ENCODE peak calls at places on chromosomes 5 and 9, in four cellular contexts. One of them, this sample, is unnamed.
A peak's percentile ranks its signal among the peaks of the same experiment; 100 is the strongest.

GRCh38 chr5:96942078-96942477 is 6.2 kb downstream of the LNPEP start:
- DNase-seq in CD4-positive, CD25-positive, alpha-beta regulatory T cell: no peak
- DNase-seq in NT2/D1: no peak
- DNase-seq in testis: no peak
- DNase-seq in this sample: no peak

GRCh38 chr9:17116400-17116837 is 18.4 kb upstream of the CNTLN start:
- DNase-seq in CD4-positive, CD25-positive, alpha-beta regulatory T cell: no peak
- DNase-seq in NT2/D1: peak; percentile 6
- DNase-seq in testis: no peak
- DNase-seq in this sample: no peak

GRCh38 chr5:2738700-2739359 is 12.6 kb downstream of the IRX2 start:
- DNase-seq in CD4-positive, CD25-positive, alpha-beta regulatory T cell: no peak
- DNase-seq in NT2/D1: no peak
- DNase-seq in testis: no peak
- DNase-seq in this sample: no peak

GRCh38 chr9:78622131-78622530 is 325.2 kb downstream of the PSAT1 start:
- DNase-seq in CD4-positive, CD25-positive, alpha-beta regulatory T cell: no peak
- DNase-seq in NT2/D1: no peak
- DNase-seq in testis: no peak
- DNase-seq in this sample: no peak

GRCh38 chr5:148666353-148666752 is 12.0 kb upstream of the HTR4 start:
- DNase-seq in CD4-positive, CD25-positive, alpha-beta regulatory T cell: no peak
- DNase-seq in NT2/D1: no peak
- DNase-seq in testis: no peak
- DNase-seq in this sample: no peak

GRCh38 chr5:123543438-123543837 is 31.5 kb downstream of the CSNK1G3 start:
- DNase-seq in CD4-positive, CD25-positive, alpha-beta regulatory T cell: no peak
- DNase-seq in NT2/D1: no peak
- DNase-seq in testis: no peak
- DNase-seq in this sample: no peak

GRCh38 chr9:94603259-94603776 is 9.7 kb upstream of the FBP2 start:
- DNase-seq in CD4-positive, CD25-positive, alpha-beta regulatory T cell: peak; percentile 66
- DNase-seq in NT2/D1: peak; percentile 54
- DNase-seq in testis: peak; percentile 81
- DNase-seq in this sample: peak; percentile 8

GRCh38 chr9:128927731-128928411 is 7.1 kb downstream of the PHYHD1 start:
- DNase-seq in CD4-positive, CD25-positive, alpha-beta regulatory T cell: peak; percentile 57
- DNase-seq in NT2/D1: peak; percentile 72
- DNase-seq in testis: peak; percentile 57
- DNase-seq in this sample: peak; percentile 38

GRCh38 chr9:126687868-126688503 is 74.3 kb downstream of the LMX1B start:
- DNase-seq in CD4-positive, CD25-positive, alpha-beta regulatory T cell: no peak
- DNase-seq in NT2/D1: no peak
- DNase-seq in testis: no peak
- DNase-seq in this sample: no peak

GRCh38 chr9:133351908-133352634 is 4.1 kb downstream of the RPL7A start:
- DNase-seq in CD4-positive, CD25-positive, alpha-beta regulatory T cell: peak; percentile 63
- DNase-seq in NT2/D1: peak; percentile 82
- DNase-seq in testis: no peak
- DNase-seq in this sample: no peak

GRCh38 chr5:172235132-172235780 is 41.3 kb downstream of the EFCAB9 start:
- DNase-seq in CD4-positive, CD25-positive, alpha-beta regulatory T cell: no peak
- DNase-seq in NT2/D1: no peak
- DNase-seq in testis: no peak
- DNase-seq in this sample: no peak

GRCh38 chr5:172336666-172337310 is 53.2 kb upstream of the UBTD2 start:
- DNase-seq in CD4-positive, CD25-positive, alpha-beta regulatory T cell: no peak
- DNase-seq in NT2/D1: no peak
- DNase-seq in testis: no peak
- DNase-seq in this sample: no peak

GRCh38 chr5:108148715-108149139 is 233.2 kb downstream of the FBXL17 start:
- DNase-seq in CD4-positive, CD25-positive, alpha-beta regulatory T cell: peak; percentile 13
- DNase-seq in NT2/D1: no peak
- DNase-seq in testis: peak; percentile 16
- DNase-seq in this sample: no peak

GRCh38 chr9:84361645-84362044 is 21.1 kb upstream of the SLC28A3 start:
- DNase-seq in CD4-positive, CD25-positive, alpha-beta regulatory T cell: no peak
- DNase-seq in NT2/D1: no peak
- DNase-seq in testis: no peak
- DNase-seq in this sample: no peak

GRCh38 chr5:39665328-39665727 is 240.5 kb upstream of the DAB2 start:
- DNase-seq in CD4-positive, CD25-positive, alpha-beta regulatory T cell: no peak
- DNase-seq in NT2/D1: no peak
- DNase-seq in testis: no peak
- DNase-seq in this sample: no peak

GRCh38 chr9:127803507-127804352 is 1.0 kb downstream of the FPGS start:
- DNase-seq in CD4-positive, CD25-positive, alpha-beta regulatory T cell: no peak
- DNase-seq in NT2/D1: no peak
- DNase-seq in testis: no peak
- DNase-seq in this sample: no peak

GRCh38 chr5:160641405-160641804 is 210.6 kb downstream of the ATP10B start:
- DNase-seq in CD4-positive, CD25-positive, alpha-beta regulatory T cell: no peak
- DNase-seq in NT2/D1: no peak
- DNase-seq in testis: no peak
- DNase-seq in this sample: no peak

GRCh38 chr9:129881547-129882324 is 46.5 kb downstream of the USP20 start:
- DNase-seq in CD4-positive, CD25-positive, alpha-beta regulatory T cell: no peak
- DNase-seq in NT2/D1: no peak
- DNase-seq in testis: no peak
- DNase-seq in this sample: no peak

GRCh38 chr9:102975246-102975645 is 19.9 kb upstream of the CYLC2 start:
- DNase-seq in CD4-positive, CD25-positive, alpha-beta regulatory T cell: no peak
- DNase-seq in NT2/D1: no peak
- DNase-seq in testis: no peak
- DNase-seq in this sample: no peak

GRCh38 chr9:35107337-35108290 is 4.7 kb upstream of the STOML2 start:
- DNase-seq in CD4-positive, CD25-positive, alpha-beta regulatory T cell: no peak
- DNase-seq in NT2/D1: no peak
- DNase-seq in testis: no peak
- DNase-seq in this sample: no peak

GRCh38 chr5:77168884-77169254 is 41.6 kb upstream of the PDE8B start:
- DNase-seq in CD4-positive, CD25-positive, alpha-beta regulatory T cell: no peak
- DNase-seq in NT2/D1: no peak
- DNase-seq in testis: no peak
- DNase-seq in this sample: no peak

GRCh38 chr5:57231607-57232006 is 57.7 kb downstream of the GPBP1 start:
- DNase-seq in CD4-positive, CD25-positive, alpha-beta regulatory T cell: no peak
- DNase-seq in NT2/D1: no peak
- DNase-seq in testis: no peak
- DNase-seq in this sample: no peak

GRCh38 chr5:99000878-99001277 is 72.1 kb upstream of the CHD1 start:
- DNase-seq in CD4-positive, CD25-positive, alpha-beta regulatory T cell: no peak
- DNase-seq in NT2/D1: no peak
- DNase-seq in testis: no peak
- DNase-seq in this sample: no peak

GRCh38 chr5:160799160-160799559 is 52.9 kb downstream of the ATP10B start:
- DNase-seq in CD4-positive, CD25-positive, alpha-beta regulatory T cell: no peak
- DNase-seq in NT2/D1: no peak
- DNase-seq in testis: no peak
- DNase-seq in this sample: no peak

GRCh38 chr5:178473858-178474257 is 116.3 kb downstream of the COL23A1 start:
- DNase-seq in CD4-positive, CD25-positive, alpha-beta regulatory T cell: no peak
- DNase-seq in NT2/D1: no peak
- DNase-seq in testis: peak; percentile 40
- DNase-seq in this sample: no peak

GRCh38 chr5:42230839-42231238 is 192.4 kb upstream of the GHR start:
- DNase-seq in CD4-positive, CD25-positive, alpha-beta regulatory T cell: no peak
- DNase-seq in NT2/D1: no peak
- DNase-seq in testis: no peak
- DNase-seq in this sample: no peak

GRCh38 chr5:179906294-179906794 is 1.4 kb downstream of the TBC1D9B start:
- DNase-seq in CD4-positive, CD25-positive, alpha-beta regulatory T cell: no peak
- DNase-seq in NT2/D1: no peak
- DNase-seq in testis: peak; percentile 26
- DNase-seq in this sample: no peak

GRCh38 chr9:108478871-108479332 is 376.9 kb downstream of the ACTL7B start:
- DNase-seq in CD4-positive, CD25-positive, alpha-beta regulatory T cell: no peak
- DNase-seq in NT2/D1: no peak
- DNase-seq in testis: no peak
- DNase-seq in this sample: no peak

GRCh38 chr9:16155878-16156277 is 603.0 kb downstream of the CCDC171 start:
- DNase-seq in CD4-positive, CD25-positive, alpha-beta regulatory T cell: no peak
- DNase-seq in NT2/D1: no peak
- DNase-seq in testis: no peak
- DNase-seq in this sample: no peak

GRCh38 chr9:33170464-33171156 is 3.5 kb upstream of the B4GALT1 start:
- DNase-seq in CD4-positive, CD25-positive, alpha-beta regulatory T cell: peak; percentile 67
- DNase-seq in NT2/D1: no peak
- DNase-seq in testis: peak; percentile 75
- DNase-seq in this sample: no peak

GRCh38 chr5:170168002-170168401 is 62.3 kb downstream of the FOXI1 start:
- DNase-seq in CD4-positive, CD25-positive, alpha-beta regulatory T cell: no peak
- DNase-seq in NT2/D1: no peak
- DNase-seq in testis: no peak
- DNase-seq in this sample: no peak

GRCh38 chr5:138502121-138502520 is 36.8 kb downstream of the EGR1 start:
- DNase-seq in CD4-positive, CD25-positive, alpha-beta regulatory T cell: no peak
- DNase-seq in NT2/D1: no peak
- DNase-seq in testis: no peak
- DNase-seq in this sample: no peak

GRCh38 chr9:34154052-34154451 is 24.8 kb upstream of the UBAP1 start:
- DNase-seq in CD4-positive, CD25-positive, alpha-beta regulatory T cell: no peak
- DNase-seq in NT2/D1: no peak
- DNase-seq in testis: no peak
- DNase-seq in this sample: no peak

GRCh38 chr9:97629136-97629535 is 4.0 kb downstream of the TSTD2 start:
- DNase-seq in CD4-positive, CD25-positive, alpha-beta regulatory T cell: no peak
- DNase-seq in NT2/D1: no peak
- DNase-seq in testis: no peak
- DNase-seq in this sample: no peak

GRCh38 chr5:92885950-92886349 is 695.1 kb downstream of the NR2F1-AS1 start:
- DNase-seq in CD4-positive, CD25-positive, alpha-beta regulatory T cell: no peak
- DNase-seq in NT2/D1: peak; percentile 23
- DNase-seq in testis: peak; percentile 44
- DNase-seq in this sample: no peak

GRCh38 chr9:134211811-134212460 is 47.6 kb upstream of the RNU6ATAC start:
- DNase-seq in CD4-positive, CD25-positive, alpha-beta regulatory T cell: no peak
- DNase-seq in NT2/D1: no peak
- DNase-seq in testis: no peak
- DNase-seq in this sample: no peak

GRCh38 chr9:126678989-126679388 is 65.3 kb downstream of the LMX1B start:
- DNase-seq in CD4-positive, CD25-positive, alpha-beta regulatory T cell: no peak
- DNase-seq in NT2/D1: no peak
- DNase-seq in testis: no peak
- DNase-seq in this sample: no peak

GRCh38 chr9:129322641-129323375 is 144.7 kb upstream of the IER5L start:
- DNase-seq in CD4-positive, CD25-positive, alpha-beta regulatory T cell: no peak
- DNase-seq in NT2/D1: no peak
- DNase-seq in testis: no peak
- DNase-seq in this sample: no peak

GRCh38 chr5:150596826-150597225 is 43.6 kb upstream of the SYNPO start:
- DNase-seq in CD4-positive, CD25-positive, alpha-beta regulatory T cell: no peak
- DNase-seq in NT2/D1: no peak
- DNase-seq in testis: no peak
- DNase-seq in this sample: no peak

GRCh38 chr9:32385135-32385884 is 867 bp downstream of the ACO1 start:
- DNase-seq in CD4-positive, CD25-positive, alpha-beta regulatory T cell: no peak
- DNase-seq in NT2/D1: no peak
- DNase-seq in testis: no peak
- DNase-seq in this sample: no peak

DNA sequence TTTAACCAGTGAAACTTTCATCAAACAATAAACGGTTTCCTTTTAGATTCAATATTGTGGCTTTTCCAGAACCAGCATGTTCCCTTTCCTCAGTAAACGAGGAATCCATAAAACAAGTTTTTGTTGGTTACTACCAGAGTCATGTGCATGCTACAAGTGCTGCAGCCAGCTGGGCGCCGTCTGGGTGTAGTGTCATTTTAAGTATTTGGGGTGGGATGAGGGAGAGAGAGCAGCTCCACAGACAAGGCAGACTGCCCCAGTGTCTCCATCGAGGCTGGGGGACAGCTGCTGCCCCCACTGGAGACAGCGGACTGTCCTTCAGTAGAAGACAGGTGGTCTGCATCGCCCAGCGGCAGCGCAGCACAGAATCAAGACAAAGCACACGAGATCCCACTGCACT is 17.3 kb downstream of the ARPC5L start:
- DNase-seq in CD4-positive, CD25-positive, alpha-beta regulatory T cell: no peak
- DNase-seq in NT2/D1: no peak
- DNase-seq in testis: no peak
- DNase-seq in this sample: no peak
- H3K36me3 ChIP-seq in CD4-positive, CD25-positive, alpha-beta regulatory T cell: peaks cover 85% of the 10 kb centered on the region
- H3K36me3 ChIP-seq in NT2/D1: peaks cover 57% of the 10 kb centered on the region
- H3K36me3 ChIP-seq in testis: no peaks in the 10 kb centered on the region
- H3K36me3 ChIP-seq in this sample: peaks cover 75% of the 10 kb centered on the region

GRCh38 chr9:104805441-104805840 is 41.5 kb downstream of the NIPSNAP3B start:
- DNase-seq in CD4-positive, CD25-positive, alpha-beta regulatory T cell: no peak
- DNase-seq in NT2/D1: no peak
- DNase-seq in testis: no peak
- DNase-seq in this sample: no peak
- H3K36me3 ChIP-seq in CD4-positive, CD25-positive, alpha-beta regulatory T cell: peaks cover 3% of the 10 kb centered on the region
- H3K36me3 ChIP-seq in NT2/D1: peaks cover 18% of the 10 kb centered on the region
- H3K36me3 ChIP-seq in testis: no peaks in the 10 kb centered on the region
- H3K36me3 ChIP-seq in this sample: peaks cover 25% of the 10 kb centered on the region

DNA sequence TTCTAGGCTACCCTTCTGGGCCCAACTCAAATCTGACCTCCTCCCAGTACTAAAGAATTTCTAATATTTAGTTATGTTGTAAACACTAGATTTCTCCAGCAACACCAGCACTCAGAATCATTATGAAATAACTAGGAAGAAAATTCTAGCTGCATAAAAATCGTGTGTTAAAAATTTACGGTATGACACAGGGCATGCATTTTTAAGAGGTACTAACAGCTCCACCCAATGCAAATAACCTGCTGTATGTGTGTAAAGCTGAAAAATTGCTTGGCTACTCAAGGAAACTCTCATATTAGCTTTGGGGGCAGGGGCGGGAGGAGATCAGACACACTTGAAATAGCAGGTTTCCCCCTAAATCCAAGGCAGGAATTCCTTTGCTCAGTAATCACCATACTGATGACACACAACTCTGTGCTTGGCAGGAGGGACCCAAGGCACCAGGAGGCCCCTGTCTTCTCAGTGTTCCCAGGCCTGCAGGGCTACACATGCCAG is 27.2 kb downstream of the MACROH2A1 start:
- DNase-seq in CD4-positive, CD25-positive, alpha-beta regulatory T cell: no peak
- DNase-seq in NT2/D1: no peak
- DNase-seq in testis: no peak
- DNase-seq in this sample: no peak
- H3K36me3 ChIP-seq in CD4-positive, CD25-positive, alpha-beta regulatory T cell: peaks cover 61% of the 10 kb centered on the region
- H3K36me3 ChIP-seq in NT2/D1: peaks cover 76% of the 10 kb centered on the region
- H3K36me3 ChIP-seq in testis: no peaks in the 10 kb centered on the region
- H3K36me3 ChIP-seq in this sample: peaks cover 48% of the 10 kb centered on the region

GRCh38 chr5:146475906-146476305 is 28.8 kb downstream of the TCERG1 start:
- DNase-seq in CD4-positive, CD25-positive, alpha-beta regulatory T cell: no peak
- DNase-seq in NT2/D1: no peak
- DNase-seq in testis: no peak
- DNase-seq in this sample: no peak
- H3K36me3 ChIP-seq in CD4-positive, CD25-positive, alpha-beta regulatory T cell: peaks cover 65% of the 10 kb centered on the region
- H3K36me3 ChIP-seq in NT2/D1: peaks cover 69% of the 10 kb centered on the region
- H3K36me3 ChIP-seq in testis: no peaks in the 10 kb centered on the region
- H3K36me3 ChIP-seq in this sample: peaks cover 44% of the 10 kb centered on the region

This sample was measured in effector memory CD4-positive, alpha-beta T cell.